ENCODE peak calls at places on chromosomes 12 and 14, in four cellular contexts. E is epithelial cell of esophagus, O is cardiac muscle cell, C is astrocyte of the cerebellum. A is an unnamed sample.

GRCh38 chr12:68675098-68675842 is 11.5 kb upstream of the NUP107 start:
- DNase-seq in C (no peak), E (no peak), O (no peak), A (no peak)

GRCh38 chr14:43539210-43539609 is 967.9 kb downstream of the FSCB start:
- DNase-seq in C (no peak), O (peak), E (peak), A (peak)

GRCh38 chr12:122860052-122860853 is 25.0 kb downstream of the HIP1R start:
- DNase-seq in C (peak), E (peak), O (peak), A (no peak)

GRCh38 chr12:1375323-1375722 is 219.1 kb downstream of the FBXL14 start:
- DNase-seq in O (no peak), E (no peak), C (no peak), A (no peak)

GRCh38 chr12:111428728-111429175 is 23.0 kb downstream of the SH2B3 start:
- DNase-seq in E (no peak), C (no peak), O (no peak), A (no peak)

GRCh38 chr14:99478133-99478532 is 2.5 kb downstream of the SETD3 start:
- DNase-seq in E (no peak), O (no peak), C (no peak), A (no peak)

GRCh38 chr12:108468149-108468968 is 46.7 kb upstream of the FICD start:
- DNase-seq in E (peak), C (peak), O (peak), A (no peak)

GRCh38 chr12:60209933-60210332 is 614.1 kb downstream of the SLC16A7 start:
- DNase-seq in C (no peak), O (no peak), E (no peak), A (no peak)

GRCh38 chr12:129997239-129997638 is 93.4 kb upstream of the TMEM132D start:
- DNase-seq in E (no peak), O (no peak), C (no peak), A (no peak)

GRCh38 chr14:38186217-38186616 is 21.5 kb upstream of the SSTR1 start:
- DNase-seq in C (no peak), O (no peak), E (no peak), A (no peak)

GRCh38 chr14:101497910-101498860 is 63.1 kb upstream of the DIO3 start:
- DNase-seq in C (no peak), E (no peak), O (no peak), A (no peak)

GRCh38 chr14:26722258-26722657 is 124.4 kb upstream of the NOVA1 start:
- DNase-seq in E (no peak), C (no peak), O (no peak), A (no peak)

GRCh38 chr14:94098359-94098758 is 12.2 kb upstream of the IFI27 start:
- DNase-seq in C (no peak), E (no peak), O (no peak), A (no peak)

GRCh38 chr12:27790179-27790578 is 10.1 kb upstream of the MANSC4 start:
- DNase-seq in O (no peak), C (no peak), E (no peak), A (no peak)

GRCh38 chr12:93785262-93786010 is 108.3 kb downstream of the CRADD start:
- DNase-seq in E (peak), O (no peak), C (peak), A (peak)

GRCh38 chr14:54792288-54792687 is 110.3 kb downstream of the GCH1 start:
- DNase-seq in O (no peak), C (no peak), E (no peak), A (no peak)

GRCh38 chr12:69570545-69571399 is 14.5 kb upstream of the CCT2 start:
- DNase-seq in O (peak), E (peak), C (peak), A (peak)

DNA sequence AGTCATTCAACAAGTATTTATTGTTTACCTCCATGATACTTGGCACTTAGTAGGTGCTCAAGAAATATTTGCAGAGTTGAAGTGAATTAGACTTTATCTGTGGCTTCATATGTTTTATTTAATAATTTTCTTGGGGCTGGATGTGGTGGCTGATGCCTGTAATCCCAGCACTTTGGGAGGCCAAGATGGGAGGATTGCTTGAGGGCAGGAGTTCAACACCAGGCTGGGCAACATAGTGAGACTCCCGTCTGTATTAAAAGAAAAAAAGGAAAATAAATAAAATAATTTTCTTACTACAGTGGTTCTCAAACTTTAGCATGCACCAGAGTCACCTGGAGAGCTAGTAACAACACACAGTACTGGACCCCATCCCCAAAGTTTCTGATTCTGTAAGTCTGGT is 905 bp downstream of the ADCK1 start:
- DNase-seq in O (no peak), E (no peak), C (no peak), A (no peak)
- H3K4me3 ChIP-seq in O (peak), E (peak), C (peak), A (peak)

GRCh38 chr12:31970199-31970598 is 11.0 kb downstream of the RESF1 start:
- DNase-seq in O (no peak), C (no peak), E (peak), A (no peak)
- H3K4me3 ChIP-seq in O (no peak), C (no peak), E (no peak), A (no peak)

GRCh38 chr12:8033153-8034044 is 883 bp downstream of the FOXJ2 start:
- DNase-seq in O (peak), E (peak), C (no peak), A (peak)

GRCh38 chr12:8036366-8036765 is 3.9 kb downstream of the FOXJ2 start:
- DNase-seq in E (no peak), O (no peak), C (no peak), A (no peak)

GRCh38 chr12:8034802-8035201 is 2.3 kb downstream of the FOXJ2 start:
- DNase-seq in E (peak), C (no peak), O (no peak), A (peak)

GRCh38 chr12:8037046-8037663 is 4.6 kb downstream of the FOXJ2 start:
- DNase-seq in O (peak), E (no peak), C (no peak), A (no peak)

DNA sequence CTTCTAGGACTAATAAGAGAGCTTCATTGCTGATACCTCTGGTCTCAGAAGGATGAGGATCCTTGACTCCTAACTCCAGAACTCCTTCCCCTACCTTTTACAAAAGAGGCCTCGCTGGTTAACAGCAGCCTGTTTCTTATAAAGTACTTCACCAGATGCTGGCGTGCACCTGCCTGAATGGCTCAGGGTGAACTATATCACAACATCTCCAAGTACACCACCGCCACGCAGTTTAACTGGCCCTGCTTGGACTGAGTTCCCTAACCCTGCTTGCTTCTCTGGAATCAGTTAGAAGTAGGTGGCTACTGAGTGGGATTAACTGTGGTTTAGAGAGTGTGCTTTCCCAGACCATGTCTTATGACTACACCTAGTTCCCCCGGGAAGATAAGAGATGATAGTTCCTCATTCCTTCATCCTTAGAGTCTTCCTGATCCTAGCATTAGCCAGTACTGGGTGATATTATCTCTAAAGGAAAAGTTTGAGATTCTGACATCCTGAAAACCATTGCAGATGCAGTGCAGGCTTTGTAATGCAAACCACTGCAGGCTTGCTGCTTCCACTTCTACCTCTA is 3.0 kb downstream of the FOXJ2 start:
- DNase-seq in E (no peak), C (no peak), O (no peak), A (no peak)
- H3K4me3 ChIP-seq in E (no peak), C (no peak), O (peak), A (peak)

DNA sequence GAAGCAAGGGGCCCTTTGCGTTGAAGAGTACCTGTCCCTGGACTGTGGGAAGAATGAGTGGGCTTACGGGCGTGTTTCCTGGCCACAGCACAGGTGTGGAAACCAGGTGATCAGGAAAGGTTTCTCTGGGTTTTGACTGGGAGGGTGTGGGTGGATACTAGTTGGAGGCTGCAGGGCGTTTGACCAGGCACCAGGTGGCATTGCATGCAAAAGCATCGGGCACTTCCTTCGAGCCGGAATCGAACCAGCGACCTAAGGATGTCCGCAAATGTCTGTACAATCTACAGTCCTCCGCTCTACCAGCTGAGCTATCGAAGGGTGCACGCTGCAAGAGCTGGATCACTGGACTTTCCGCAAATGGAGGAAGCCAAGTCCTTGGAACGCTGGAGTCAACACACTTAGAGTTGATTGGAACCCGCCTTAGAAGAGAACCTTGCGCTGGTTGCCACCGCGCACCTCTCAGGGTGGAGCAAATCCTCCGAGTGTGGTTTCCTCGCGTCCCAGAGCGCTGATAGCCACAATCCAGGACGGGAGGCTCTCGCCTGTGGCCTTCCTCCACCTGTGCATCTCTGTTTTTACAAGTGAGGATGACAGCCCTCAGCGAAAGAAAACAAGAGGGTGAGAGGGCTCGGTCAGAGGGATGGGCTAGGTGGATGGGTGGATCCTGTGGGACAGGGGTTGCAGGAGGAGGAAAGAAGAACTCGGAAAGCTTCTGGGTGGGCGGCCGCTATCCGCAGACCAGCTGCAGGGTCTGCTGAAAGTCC is 21.2 kb upstream of the RNASE4 start:
- DNase-seq in O (peak), E (peak), C (no peak), A (peak)
- H3K4me3 ChIP-seq in O (peak), E (peak), C (peak), A (peak)

GRCh38 chr12:13652105-13652504 is 329.3 kb downstream of the GRIN2B start:
- DNase-seq in E (no peak), O (no peak), C (no peak), A (no peak)
- H3K4me3 ChIP-seq in E (no peak), O (no peak), C (no peak), A (no peak)